ENCODE peak calls at places on chromosomes 4 and X, in four cellular contexts. T, V, B and P are unnamed samples.

GRCh38 chr4:168388890-168389289 is 70.3 kb upstream of the DDX60 start:
- DNase-seq in V (no peak), T (no peak), B (peak), P (peak)

GRCh38 chrX:45238489-45238888 is 37.8 kb upstream of the DIPK2B start:
- DNase-seq in T (no peak), V (no peak), B (no peak), P (no peak)

GRCh38 chr4:123299212-123299651 is 97.4 kb upstream of the SPRY1 start:
- DNase-seq in T (no peak), V (no peak), B (peak), P (no peak)

GRCh38 chr4:183658362-183659028 is 490 bp downstream of the RWDD4 start:
- DNase-seq in B (peak), T (peak), V (peak), P (peak)

GRCh38 chr4:150746156-150746555 is 164.2 kb downstream of the MAB21L2 start:
- DNase-seq in V (no peak), T (no peak), B (no peak), P (no peak)

GRCh38 chr4:124710911-124711310 is 1.6 kb downstream of the ANKRD50 start:
- DNase-seq in T (no peak), B (peak), V (no peak), P (peak)

GRCh38 chr4:154622598-154622997 is 10.1 kb upstream of the FGG start:
- DNase-seq in T (peak), B (peak), V (peak), P (peak)

GRCh38 chrX:53580742-53581504 is 105.6 kb downstream of the HUWE1 start:
- DNase-seq in V (no peak), B (no peak), T (no peak), P (no peak)

DNA sequence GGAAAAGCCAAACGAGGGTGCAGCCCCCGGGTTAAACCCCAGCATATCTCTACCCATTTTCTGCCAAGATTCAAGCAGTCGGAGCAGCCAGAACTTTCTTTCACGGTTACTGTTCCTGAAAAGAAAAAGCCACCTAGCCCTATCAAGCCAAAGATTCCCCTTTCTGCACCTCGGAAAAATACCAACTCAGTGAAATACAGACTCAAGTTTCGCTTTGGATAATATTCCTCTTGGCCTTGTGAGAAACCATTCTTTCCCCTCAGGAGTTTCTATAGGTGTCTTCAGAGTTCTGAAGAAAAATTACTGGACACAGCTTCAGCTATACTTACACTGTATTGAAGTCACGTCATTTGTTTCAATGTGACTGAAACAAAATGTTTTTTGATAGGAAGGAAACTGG is 20.0 kb downstream of the FGF5 start:
- DNase-seq in B (no peak), T (no peak), V (no peak), P (no peak)
- H2AFZ ChIP-seq in B (no peak), T (no peak), V (peak), P (no peak)

DNA sequence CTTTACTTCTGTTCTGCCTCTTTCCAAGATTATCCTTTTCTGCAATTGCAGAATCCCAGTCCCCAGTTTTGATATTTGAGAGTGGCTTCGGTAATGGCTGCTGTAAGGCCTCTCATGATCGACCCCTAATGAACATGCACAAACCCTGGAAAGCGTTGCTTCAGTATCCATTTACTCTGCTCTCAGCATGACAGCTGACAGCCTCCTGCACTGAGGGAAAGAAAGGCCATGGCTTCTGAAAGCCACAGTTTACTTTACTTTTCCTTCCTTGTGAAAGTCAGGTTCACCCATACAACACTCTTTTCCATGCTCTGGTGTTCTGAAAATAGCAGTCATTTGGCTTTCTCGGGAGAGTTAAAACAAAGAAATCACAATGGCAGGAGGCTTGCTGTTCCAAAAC is 325.3 kb upstream of the GALNT7 start:
- DNase-seq in V (no peak), T (no peak), B (no peak), P (no peak)
- TF ChIP-seq CTCF in V (no peak), T (no peak), B (no peak), P (no peak)

GRCh38 chrX:17563515-17563914 is 173.8 kb upstream of the SCML1 start:
- DNase-seq in B (peak), V (no peak), T (no peak), P (no peak)
- H2AFZ ChIP-seq in B (no peak), V (no peak), T (no peak), P (no peak)

GRCh38 chr4:23337292-23337691 is 552.6 kb downstream of the PPARGC1A start:
- DNase-seq in B (no peak), T (peak), V (no peak), P (peak)
- TF ChIP-seq CTCF in B (peak), T (peak), V (no peak), P (peak)

GRCh38 chr4:112270051-112270450 is 15.7 kb downstream of the TIFA start:
- DNase-seq in T (no peak), B (no peak), V (no peak), P (no peak)

GRCh38 chr4:112274959-112275358 is 10.7 kb downstream of the TIFA start:
- DNase-seq in B (no peak), T (no peak), V (no peak), P (no peak)

GRCh38 chr4:112266823-112267222 is 18.9 kb downstream of the TIFA start:
- DNase-seq in V (peak), T (peak), B (peak), P (peak)

GRCh38 chr4:112272292-112272691 is 13.4 kb downstream of the TIFA start:
- DNase-seq in V (no peak), T (no peak), B (no peak), P (no peak)

DNA sequence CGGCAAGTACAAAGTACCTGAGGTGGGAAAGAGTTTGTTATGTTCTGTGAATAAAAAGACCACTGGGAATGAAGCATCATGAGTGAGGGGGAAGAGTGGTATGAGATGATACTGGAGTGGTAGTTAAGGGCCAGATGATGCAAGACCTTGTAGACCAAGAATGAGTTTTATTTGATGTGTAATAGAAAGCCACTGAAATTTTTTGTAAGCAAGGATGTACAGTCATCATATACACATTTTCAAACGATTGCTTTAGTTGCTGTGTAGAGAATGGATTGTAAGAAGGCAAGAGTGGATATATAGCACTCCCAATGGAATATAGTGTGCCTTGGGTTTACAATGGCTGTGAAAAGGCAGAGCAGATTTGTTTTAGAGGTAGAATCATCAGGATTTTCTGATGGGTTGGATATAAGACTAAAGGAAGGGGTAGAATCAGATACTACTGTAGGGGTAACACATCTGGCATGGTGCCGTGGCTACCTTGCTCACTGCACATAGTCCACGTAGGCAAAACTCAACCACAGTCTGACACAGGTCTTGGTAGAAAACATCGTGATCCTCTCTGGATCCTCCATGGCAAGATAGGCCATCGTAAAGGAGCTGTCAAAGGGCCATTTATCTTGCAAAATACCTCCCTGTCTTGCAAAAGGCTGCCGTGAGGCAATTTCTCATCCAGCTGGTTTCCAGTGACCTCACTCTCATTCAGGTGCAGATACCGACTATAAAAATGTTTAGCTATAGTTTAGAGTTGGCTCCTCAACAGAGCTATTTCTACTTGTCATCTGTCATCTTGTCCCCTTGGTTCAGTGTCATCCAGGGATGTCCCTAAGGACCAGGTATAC is 14.8 kb downstream of the TIFA start:
- DNase-seq in V (no peak), B (peak), T (no peak), P (no peak)
- H2AFZ ChIP-seq in V (no peak), B (peak), T (no peak), P (no peak)

GRCh38 chr4:84167089-84167488 is 332.0 kb downstream of the NKX6-1 start:
- DNase-seq in T (no peak), V (no peak), B (no peak), P (no peak)

GRCh38 chr4:84166486-84166885 is 332.6 kb downstream of the NKX6-1 start:
- DNase-seq in V (no peak), B (no peak), T (no peak), P (no peak)

GRCh38 chr4:84171871-84172270 is 327.2 kb downstream of the NKX6-1 start:
- DNase-seq in T (no peak), V (peak), B (peak), P (no peak)

GRCh38 chr4:84167579-84167978 is 331.5 kb downstream of the NKX6-1 start:
- DNase-seq in T (no peak), V (no peak), B (no peak), P (peak)
- TF ChIP-seq CTCF in T (no peak), V (peak), B (peak), P (peak)

GRCh38 chr4:1748465-1748995 is 27.2 kb downstream of the TACC3 start:
- DNase-seq in B (peak), T (peak), V (peak), P (peak)
- H2AFZ ChIP-seq in B (no peak), T (no peak), V (peak), P (no peak)

DNA sequence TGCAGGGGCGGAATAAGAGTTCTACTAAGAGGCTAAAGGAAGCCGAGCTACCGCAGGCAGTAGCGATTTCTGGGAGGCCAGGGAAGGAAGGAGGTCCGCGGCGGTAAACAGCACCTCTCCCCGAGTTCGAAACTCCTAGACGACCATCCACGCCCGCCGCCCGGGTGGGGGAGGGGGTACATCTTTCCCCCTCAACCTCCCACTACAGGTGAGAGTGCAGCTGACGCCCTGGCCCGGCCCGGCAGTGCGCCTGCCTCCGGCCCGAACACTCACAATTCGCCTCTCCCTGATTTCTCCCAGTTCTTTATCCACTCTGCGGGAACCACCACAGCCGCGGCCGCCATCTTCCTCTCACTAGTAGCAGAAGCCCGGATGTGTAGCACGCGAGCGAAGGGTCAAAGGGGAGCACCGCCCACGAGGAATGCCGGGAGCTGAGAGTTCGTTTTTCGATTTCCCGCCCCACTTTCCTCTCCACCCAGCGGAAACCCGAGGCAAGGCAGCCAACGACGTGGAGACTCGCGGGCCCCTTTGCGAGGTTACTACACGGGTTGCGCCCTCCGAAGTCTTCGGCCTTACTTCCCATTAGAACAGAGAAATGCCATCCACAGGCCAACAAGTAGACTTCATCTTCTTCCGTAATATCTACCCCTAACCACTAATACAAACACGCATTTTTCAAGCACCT is at the start of gene THOC2:
- DNase-seq in T (peak), V (peak), B (peak), P (peak)
- TF ChIP-seq CTCF in T (peak), V (peak), B (peak), P (no peak)